ENCODE peak calls at places on chromosome 18, in seven cellular contexts. One of them, this sample, is unnamed.

GRCh38 chr18:74840492-74841167 is 243.0 kb downstream of the ZNF407 start:
- DNase-seq in EL: peak; percentile 84
- DNase-seq in NCI-H774: no peak
- DNase-seq in hypothalamus: no peak
- DNase-seq in KG1: no peak
- DNase-seq in mucosa of gallbladder: no peak
- DNase-seq in mesendoderm: peak; percentile 18
- DNase-seq in this sample: no peak

GRCh38 chr18:34224423-34225217 is at the start of gene NOL4:
- DNase-seq in EL: no peak
- DNase-seq in NCI-H774: peak; percentile 97
- DNase-seq in mucosa of gallbladder: no peak
- DNase-seq in KG1: no peak
- DNase-seq in hypothalamus: peak; percentile 72
- DNase-seq in mesendoderm: peak; percentile 99
- DNase-seq in this sample: no peak

GRCh38 chr18:55405655-55406373 is 182.2 kb downstream of the TCF4 start:
- DNase-seq in NCI-H774: peak; percentile 76
- DNase-seq in EL: peak; percentile 94
- DNase-seq in mucosa of gallbladder: peak; percentile 60
- DNase-seq in mesendoderm: peak; percentile 58
- DNase-seq in hypothalamus: peak; percentile 43
- DNase-seq in KG1: no peak
- DNase-seq in this sample: no peak

GRCh38 chr18:40414155-40414754 is 1540.8 kb upstream of the PIK3C3 start:
- DNase-seq in mesendoderm: no peak
- DNase-seq in mucosa of gallbladder: no peak
- DNase-seq in EL: no peak
- DNase-seq in NCI-H774: no peak
- DNase-seq in KG1: no peak
- DNase-seq in hypothalamus: no peak
- DNase-seq in this sample: no peak

GRCh38 chr18:39624934-39625333 is 2059.3 kb upstream of the CELF4 start:
- DNase-seq in mucosa of gallbladder: no peak
- DNase-seq in hypothalamus: no peak
- DNase-seq in NCI-H774: no peak
- DNase-seq in mesendoderm: peak; percentile 90
- DNase-seq in EL: peak; percentile 67
- DNase-seq in KG1: no peak
- DNase-seq in this sample: no peak

GRCh38 chr18:32549248-32549842 is 78.7 kb upstream of the GAREM1 start:
- DNase-seq in KG1: peak; percentile 10
- DNase-seq in mucosa of gallbladder: peak; percentile 26
- DNase-seq in NCI-H774: peak; percentile 65
- DNase-seq in mesendoderm: peak; percentile 81
- DNase-seq in EL: no peak
- DNase-seq in hypothalamus: no peak
- DNase-seq in this sample: peak; percentile 10

GRCh38 chr18:75128911-75129716 is 79.8 kb downstream of the PTGR3 start:
- DNase-seq in NCI-H774: no peak
- DNase-seq in EL: no peak
- DNase-seq in hypothalamus: no peak
- DNase-seq in mesendoderm: no peak
- DNase-seq in mucosa of gallbladder: no peak
- DNase-seq in KG1: no peak
- DNase-seq in this sample: no peak

GRCh38 chr18:78704960-78705600 is 274.5 kb upstream of the SALL3 start:
- DNase-seq in mucosa of gallbladder: no peak
- DNase-seq in mesendoderm: no peak
- DNase-seq in KG1: no peak
- DNase-seq in NCI-H774: no peak
- DNase-seq in hypothalamus: no peak
- DNase-seq in EL: no peak
- DNase-seq in this sample: no peak